ENCODE peak calls at places on chromosome 14, in nine cellular contexts. A is kidney epithelial cell, M is HFF-Myc, N is coronary artery, D is spleen, Y is cardiac muscle cell, K is right atrium auricular region, P is cardiac fibroblast, S is AG04450. V is an unnamed sample.

GRCh38 chr14:94356379-94357056 is 31.9 kb downstream of the SERPINA1 start:
- DNase-seq in A (no peak), M (no peak), N (no peak), D (no peak), Y (no peak), K (peak; percentile 21), P (no peak), S (no peak), V (no peak)

GRCh38 chr14:24172261-24172860 is 481 bp downstream of the REC8 start:
- DNase-seq in A (no peak), M (no peak), N (peak; percentile 64), D (no peak), Y (no peak), K (no peak), P (no peak), S (no peak), V (no peak)

GRCh38 chr14:68476212-68476964 is 316.5 kb downstream of the ZFP36L1 start:
- DNase-seq in A (peak; percentile 96), M (no peak), N (no peak), D (peak; percentile 89), Y (no peak), K (peak; percentile 90), P (peak; percentile 93), S (peak; percentile 49), V (peak; percentile 76)

GRCh38 chr14:64812412-64812811 is 67.3 kb downstream of the SPTB start:
- DNase-seq in A (no peak), M (no peak), N (no peak), D (no peak), Y (peak; percentile 20), K (no peak), P (no peak), S (no peak), V (peak; percentile 80)

GRCh38 chr14:22666203-22666893 is 22.2 kb upstream of the OR6J1 start:
- DNase-seq in A (no peak), M (no peak), N (no peak), D (no peak), Y (no peak), K (no peak), P (peak; percentile 71), S (no peak), V (no peak)

GRCh38 chr14:59481407-59482119 is 2.6 kb downstream of the L3HYPDH start:
- DNase-seq in A (no peak), M (no peak), N (no peak), D (no peak), Y (no peak), K (no peak), P (peak; percentile 81), S (no peak), V (no peak)

GRCh38 chr14:90850487-90850886 is 34.3 kb upstream of the TTC7B start:
- DNase-seq in A (peak; percentile 78), M (no peak), N (no peak), D (no peak), Y (no peak), K (no peak), P (peak; percentile 58), S (no peak), V (no peak)

GRCh38 chr14:68309631-68310030 is 483.2 kb downstream of the ZFP36L1 start:
- DNase-seq in A (no peak), M (no peak), N (no peak), D (no peak), Y (no peak), K (no peak), P (no peak), S (no peak), V (no peak)

GRCh38 chr14:90811641-90812040 is 4.6 kb downstream of the TTC7B start:
- DNase-seq in A (no peak), M (no peak), N (no peak), D (no peak), Y (no peak), K (no peak), P (no peak), S (no peak), V (no peak)

GRCh38 chr14:44369401-44370123 is 137.5 kb downstream of the FSCB start:
- DNase-seq in A (no peak), M (no peak), N (no peak), D (no peak), Y (peak; percentile 3), K (no peak), P (no peak), S (no peak), V (no peak)

GRCh38 chr14:38481939-38482678 is 226.2 kb upstream of the CLEC14A start:
- DNase-seq in A (peak; percentile 5), M (peak; percentile 19), N (no peak), D (no peak), Y (no peak), K (no peak), P (peak; percentile 58), S (no peak), V (peak; percentile 57)

GRCh38 chr14:80095623-80096022 is 115.7 kb downstream of the DIO2 start:
- DNase-seq in A (peak; percentile 21), M (peak; percentile 11), N (no peak), D (no peak), Y (no peak), K (no peak), P (no peak), S (peak; percentile 18), V (no peak)

GRCh38 chr14:73744874-73745529 is 30.8 kb upstream of the PNMA1 start:
- DNase-seq in A (no peak), M (no peak), N (no peak), D (peak; percentile 77), Y (no peak), K (no peak), P (no peak), S (no peak), V (peak; percentile 77)

GRCh38 chr14:24436355-24437019 is 6.1 kb downstream of the SDR39U1 start:
- DNase-seq in A (no peak), M (peak; percentile 42), N (no peak), D (no peak), Y (peak; percentile 62), K (no peak), P (peak; percentile 87), S (peak; percentile 49), V (no peak)

GRCh38 chr14:68471029-68471963 is 321.6 kb downstream of the ZFP36L1 start:
- DNase-seq in A (no peak), M (no peak), N (no peak), D (no peak), Y (no peak), K (no peak), P (no peak), S (no peak), V (no peak)

GRCh38 chr14:104972301-104973211 is 5.6 kb downstream of the AHNAK2 start:
- DNase-seq in A (no peak), M (no peak), N (no peak), D (peak; percentile 71), Y (no peak), K (no peak), P (peak; percentile 44), S (no peak), V (peak; percentile 88)
- TF ChIP-seq CTCF in A (peak; percentile 10), M (no peak), N (no peak), D (no peak), Y (no peak), K (no peak), P (no peak), S (no peak), V (no peak)

GRCh38 chr14:100160534-100160916 is 1.1 kb upstream of the DEGS2 start:
- DNase-seq in A (no peak), M (no peak), N (no peak), D (no peak), Y (no peak), K (no peak), P (no peak), S (no peak), V (no peak)

GRCh38 chr14:100158566-100159106 is 809 bp downstream of the DEGS2 start:
- DNase-seq in A (no peak), M (no peak), N (no peak), D (no peak), Y (no peak), K (no peak), P (no peak), S (no peak), V (no peak)

GRCh38 chr14:100156776-100157175 is 2.7 kb downstream of the DEGS2 start:
- DNase-seq in A (no peak), M (no peak), N (no peak), D (no peak), Y (no peak), K (no peak), P (no peak), S (no peak), V (no peak)

GRCh38 chr14:100159107-100159864 is at the start of gene DEGS2:
- DNase-seq in A (no peak), M (no peak), N (no peak), D (peak; percentile 89), Y (peak; percentile 54), K (no peak), P (no peak), S (no peak), V (peak; percentile 85)

GRCh38 chr14:100159865-100160533 is 554 bp upstream of the DEGS2 start:
- DNase-seq in A (no peak), M (no peak), N (no peak), D (no peak), Y (no peak), K (no peak), P (no peak), S (no peak), V (no peak)
- H3K4me3 ChIP-seq in A (peak overlapping the region; percentile 12), M (no peak overlapping the region), N (peak overlapping the region; percentile 58), D (peak overlapping the region; percentile 48), Y (peak overlapping the region; percentile 15), K (peak overlapping the region; percentile 4), P (no peak overlapping the region), S (no peak overlapping the region), V (peak overlapping the region; percentile 46)

GRCh38 chr14:27164139-27164538 is 566.3 kb upstream of the NOVA1 start:
- DNase-seq in A (no peak), M (no peak), N (no peak), D (no peak), Y (no peak), K (no peak), P (no peak), S (no peak), V (no peak)
- TF ChIP-seq CTCF in A (no peak), M (no peak), N (no peak), D (no peak), Y (no peak), K (no peak), P (no peak), S (no peak), V (no peak)

DNA sequence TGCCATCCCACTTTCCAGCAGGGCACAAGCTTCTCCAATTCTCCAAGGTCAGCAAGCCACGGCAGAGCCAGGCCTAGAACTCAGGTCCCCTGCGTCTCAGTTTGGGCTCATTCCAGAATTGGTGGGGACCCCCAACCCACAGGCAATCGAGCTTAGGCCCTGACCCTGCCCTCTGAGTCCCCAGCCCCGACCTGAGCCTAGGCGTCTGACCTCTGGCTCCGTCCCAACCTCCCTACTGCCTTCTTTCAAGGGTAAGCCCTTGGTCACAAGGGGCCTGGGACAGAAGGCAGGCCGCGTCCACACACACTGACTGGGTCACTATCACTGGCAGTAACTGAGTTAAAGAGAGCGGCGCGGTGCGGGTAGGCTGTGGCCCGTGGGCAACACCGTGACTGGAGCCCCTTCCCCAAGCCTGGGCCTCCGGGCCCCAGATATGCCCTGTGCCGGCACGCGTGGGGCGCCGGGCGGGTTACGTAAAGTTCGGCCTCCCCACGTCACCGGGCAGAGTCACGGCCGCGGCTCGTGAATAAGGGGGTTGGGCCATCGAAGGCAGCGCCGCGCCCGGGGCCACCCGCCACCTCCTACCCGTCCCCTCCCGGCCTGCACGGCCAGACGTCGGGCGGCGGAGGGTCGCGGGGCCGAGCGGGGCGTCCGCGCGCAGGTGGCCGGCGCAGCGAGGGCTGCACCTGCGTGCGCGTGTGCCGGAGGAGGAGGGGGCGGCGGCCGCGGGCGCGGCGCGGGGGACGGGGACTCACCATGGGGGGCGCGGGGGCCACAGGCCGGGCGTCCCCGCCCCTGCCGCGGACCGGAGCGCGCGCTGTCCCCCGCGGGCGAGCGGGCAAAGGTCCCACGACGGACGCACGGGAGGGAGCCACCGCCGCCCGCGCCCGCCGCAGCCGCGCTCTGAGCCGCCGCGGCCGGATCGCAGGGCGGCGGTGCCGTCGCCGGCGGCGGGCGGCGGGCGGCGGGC is 517 bp downstream of the ANKRD9 start:
- DNase-seq in A (no peak), M (no peak), N (no peak), D (peak; percentile 88), Y (peak; percentile 53), K (peak; percentile 82), P (peak; percentile 70), S (no peak), V (peak; percentile 86)
- H3K4me3 ChIP-seq in A (peak overlapping the region; percentile 52), M (peak overlapping the region; percentile 50), N (peak overlapping the region; percentile 90), D (peak overlapping the region; percentile 43), Y (peak overlapping the region; percentile 32), K (peak overlapping the region; percentile 57), P (peak overlapping the region; percentile 56), S (peak overlapping the region; percentile 63), V (peak overlapping the region; percentile 57)